ENCODE peak calls at places on chromosomes 5 and 9, in six cellular contexts. One of them, this sample, is unnamed.

GRCh38 chr9:135275163-135275925 is 187.9 kb downstream of the OLFM1 start:
- DNase-seq in cardiac muscle cell: no peak
- DNase-seq in heart left ventricle: peak; percentile 44
- DNase-seq in CD8-positive, alpha-beta T cell: no peak
- DNase-seq in endothelial cell of umbilical vein: no peak
- DNase-seq in CD8-positive, alpha-beta memory T cell: no peak
- DNase-seq in this sample: no peak

GRCh38 chr9:81543695-81544094 is 145.7 kb downstream of the TLE1 start:
- DNase-seq in cardiac muscle cell: no peak
- DNase-seq in heart left ventricle: no peak
- DNase-seq in CD8-positive, alpha-beta T cell: no peak
- DNase-seq in endothelial cell of umbilical vein: peak; percentile 79
- DNase-seq in CD8-positive, alpha-beta memory T cell: no peak
- DNase-seq in this sample: no peak

GRCh38 chr5:178286226-178287090 is 53.9 kb upstream of the PHYKPL start:
- DNase-seq in cardiac muscle cell: no peak
- DNase-seq in heart left ventricle: no peak
- DNase-seq in CD8-positive, alpha-beta T cell: no peak
- DNase-seq in endothelial cell of umbilical vein: no peak
- DNase-seq in CD8-positive, alpha-beta memory T cell: no peak
- DNase-seq in this sample: no peak

GRCh38 chr5:13830536-13830935 is 114.0 kb downstream of the DNAH5 start:
- DNase-seq in cardiac muscle cell: no peak
- DNase-seq in heart left ventricle: no peak
- DNase-seq in CD8-positive, alpha-beta T cell: no peak
- DNase-seq in endothelial cell of umbilical vein: no peak
- DNase-seq in CD8-positive, alpha-beta memory T cell: no peak
- DNase-seq in this sample: no peak

GRCh38 chr5:172921906-172922305 is 37.3 kb upstream of the RPL26L1 start:
- DNase-seq in cardiac muscle cell: no peak
- DNase-seq in heart left ventricle: no peak
- DNase-seq in CD8-positive, alpha-beta T cell: no peak
- DNase-seq in endothelial cell of umbilical vein: no peak
- DNase-seq in CD8-positive, alpha-beta memory T cell: no peak
- DNase-seq in this sample: no peak

GRCh38 chr9:110078626-110079025 is 129.3 kb downstream of the C9orf152 start:
- DNase-seq in cardiac muscle cell: no peak
- DNase-seq in heart left ventricle: no peak
- DNase-seq in CD8-positive, alpha-beta T cell: no peak
- DNase-seq in endothelial cell of umbilical vein: peak; percentile 63
- DNase-seq in CD8-positive, alpha-beta memory T cell: no peak
- DNase-seq in this sample: no peak

GRCh38 chr5:73960023-73960422 is 334.0 kb downstream of the ARHGEF28 start:
- DNase-seq in cardiac muscle cell: no peak
- DNase-seq in heart left ventricle: no peak
- DNase-seq in CD8-positive, alpha-beta T cell: no peak
- DNase-seq in endothelial cell of umbilical vein: no peak
- DNase-seq in CD8-positive, alpha-beta memory T cell: no peak
- DNase-seq in this sample: no peak

GRCh38 chr9:16012621-16013020 is 459.8 kb downstream of the CCDC171 start:
- DNase-seq in cardiac muscle cell: no peak
- DNase-seq in heart left ventricle: no peak
- DNase-seq in CD8-positive, alpha-beta T cell: no peak
- DNase-seq in endothelial cell of umbilical vein: no peak
- DNase-seq in CD8-positive, alpha-beta memory T cell: no peak
- DNase-seq in this sample: no peak

GRCh38 chr5:168836603-168837245 is 257.6 kb upstream of the PANK3 start:
- DNase-seq in cardiac muscle cell: no peak
- DNase-seq in heart left ventricle: no peak
- DNase-seq in CD8-positive, alpha-beta T cell: no peak
- DNase-seq in endothelial cell of umbilical vein: no peak
- DNase-seq in CD8-positive, alpha-beta memory T cell: no peak
- DNase-seq in this sample: no peak

GRCh38 chr9:87516222-87516930 is 18.7 kb downstream of the DAPK1 start:
- DNase-seq in cardiac muscle cell: peak; percentile 91
- DNase-seq in heart left ventricle: peak; percentile 68
- DNase-seq in CD8-positive, alpha-beta T cell: no peak
- DNase-seq in endothelial cell of umbilical vein: peak; percentile 90
- DNase-seq in CD8-positive, alpha-beta memory T cell: no peak
- DNase-seq in this sample: no peak

GRCh38 chr5:39187873-39188731 is 31.3 kb downstream of the FYB1 start:
- DNase-seq in cardiac muscle cell: no peak
- DNase-seq in heart left ventricle: no peak
- DNase-seq in CD8-positive, alpha-beta T cell: no peak
- DNase-seq in endothelial cell of umbilical vein: no peak
- DNase-seq in CD8-positive, alpha-beta memory T cell: peak; percentile 55
- DNase-seq in this sample: no peak

GRCh38 chr5:1495525-1495897 is 28.2 kb downstream of the LPCAT1 start:
- DNase-seq in cardiac muscle cell: no peak
- DNase-seq in heart left ventricle: no peak
- DNase-seq in CD8-positive, alpha-beta T cell: no peak
- DNase-seq in endothelial cell of umbilical vein: no peak
- DNase-seq in CD8-positive, alpha-beta memory T cell: no peak
- DNase-seq in this sample: no peak

GRCh38 chr5:121968910-121969607 is 7.3 kb downstream of the SRFBP1 start:
- DNase-seq in cardiac muscle cell: peak; percentile 98
- DNase-seq in heart left ventricle: no peak
- DNase-seq in CD8-positive, alpha-beta T cell: no peak
- DNase-seq in endothelial cell of umbilical vein: peak; percentile 97
- DNase-seq in CD8-positive, alpha-beta memory T cell: no peak
- DNase-seq in this sample: no peak

GRCh38 chr9:134400283-134400682 is 74.0 kb downstream of the RXRA start:
- DNase-seq in cardiac muscle cell: no peak
- DNase-seq in heart left ventricle: no peak
- DNase-seq in CD8-positive, alpha-beta T cell: no peak
- DNase-seq in endothelial cell of umbilical vein: no peak
- DNase-seq in CD8-positive, alpha-beta memory T cell: no peak
- DNase-seq in this sample: no peak

GRCh38 chr5:105885266-105885665 is 1785.5 kb downstream of the EFNA5 start:
- DNase-seq in cardiac muscle cell: no peak
- DNase-seq in heart left ventricle: no peak
- DNase-seq in CD8-positive, alpha-beta T cell: no peak
- DNase-seq in endothelial cell of umbilical vein: no peak
- DNase-seq in CD8-positive, alpha-beta memory T cell: no peak
- DNase-seq in this sample: no peak

GRCh38 chr9:4175846-4176245 is 124.0 kb downstream of the GLIS3 start:
- DNase-seq in cardiac muscle cell: no peak
- DNase-seq in heart left ventricle: no peak
- DNase-seq in CD8-positive, alpha-beta T cell: no peak
- DNase-seq in endothelial cell of umbilical vein: no peak
- DNase-seq in CD8-positive, alpha-beta memory T cell: no peak
- DNase-seq in this sample: no peak

GRCh38 chr5:58085800-58086199 is 374.1 kb downstream of the PLK2 start:
- DNase-seq in cardiac muscle cell: peak; percentile 58
- DNase-seq in heart left ventricle: no peak
- DNase-seq in CD8-positive, alpha-beta T cell: no peak
- DNase-seq in endothelial cell of umbilical vein: peak; percentile 60
- DNase-seq in CD8-positive, alpha-beta memory T cell: no peak
- DNase-seq in this sample: no peak

GRCh38 chr5:116153687-116154174 is 68.9 kb downstream of the COMMD10 start:
- DNase-seq in cardiac muscle cell: no peak
- DNase-seq in heart left ventricle: peak; percentile 21
- DNase-seq in CD8-positive, alpha-beta T cell: no peak
- DNase-seq in endothelial cell of umbilical vein: peak; percentile 19
- DNase-seq in CD8-positive, alpha-beta memory T cell: no peak
- DNase-seq in this sample: no peak

GRCh38 chr5:36688722-36689121 is 82.3 kb downstream of the SLC1A3 start:
- DNase-seq in cardiac muscle cell: no peak
- DNase-seq in heart left ventricle: no peak
- DNase-seq in CD8-positive, alpha-beta T cell: no peak
- DNase-seq in endothelial cell of umbilical vein: no peak
- DNase-seq in CD8-positive, alpha-beta memory T cell: no peak
- DNase-seq in this sample: no peak

GRCh38 chr9:134344068-134344820 is 18.0 kb downstream of the RXRA start:
- DNase-seq in cardiac muscle cell: peak; percentile 44
- DNase-seq in heart left ventricle: peak; percentile 75
- DNase-seq in CD8-positive, alpha-beta T cell: peak; percentile 50
- DNase-seq in endothelial cell of umbilical vein: no peak
- DNase-seq in CD8-positive, alpha-beta memory T cell: peak; percentile 27
- DNase-seq in this sample: no peak

GRCh38 chr5:10652606-10653005 is 88.7 kb downstream of the ANKRD33B start:
- DNase-seq in cardiac muscle cell: no peak
- DNase-seq in heart left ventricle: no peak
- DNase-seq in CD8-positive, alpha-beta T cell: no peak
- DNase-seq in endothelial cell of umbilical vein: no peak
- DNase-seq in CD8-positive, alpha-beta memory T cell: no peak
- DNase-seq in this sample: no peak

GRCh38 chr5:150912312-150912814 is 7.6 kb upstream of the ZNF300 start:
- DNase-seq in cardiac muscle cell: no peak
- DNase-seq in heart left ventricle: no peak
- DNase-seq in CD8-positive, alpha-beta T cell: no peak
- DNase-seq in endothelial cell of umbilical vein: no peak
- DNase-seq in CD8-positive, alpha-beta memory T cell: no peak
- DNase-seq in this sample: no peak
- H3K9me3 ChIP-seq in cardiac muscle cell: no peaks in the 10 kb centered on the region
- H3K9me3 ChIP-seq in heart left ventricle: no peaks in the 10 kb centered on the region
- H3K9me3 ChIP-seq in CD8-positive, alpha-beta T cell: peaks cover 9% of the 10 kb centered on the region
- H3K9me3 ChIP-seq in endothelial cell of umbilical vein: no peaks in the 10 kb centered on the region
- H3K9me3 ChIP-seq in CD8-positive, alpha-beta memory T cell: no peaks in the 10 kb centered on the region
- H3K9me3 ChIP-seq in this sample: no peaks in the 10 kb centered on the region

GRCh38 chr5:173953528-173954090 is 35.4 kb upstream of the C5orf47 start:
- DNase-seq in cardiac muscle cell: no peak
- DNase-seq in heart left ventricle: no peak
- DNase-seq in CD8-positive, alpha-beta T cell: no peak
- DNase-seq in endothelial cell of umbilical vein: no peak
- DNase-seq in CD8-positive, alpha-beta memory T cell: no peak
- DNase-seq in this sample: no peak

GRCh38 chr5:173950829-173951228 is 38.1 kb upstream of the C5orf47 start:
- DNase-seq in cardiac muscle cell: no peak
- DNase-seq in heart left ventricle: no peak
- DNase-seq in CD8-positive, alpha-beta T cell: no peak
- DNase-seq in endothelial cell of umbilical vein: no peak
- DNase-seq in CD8-positive, alpha-beta memory T cell: no peak
- DNase-seq in this sample: no peak

DNA sequence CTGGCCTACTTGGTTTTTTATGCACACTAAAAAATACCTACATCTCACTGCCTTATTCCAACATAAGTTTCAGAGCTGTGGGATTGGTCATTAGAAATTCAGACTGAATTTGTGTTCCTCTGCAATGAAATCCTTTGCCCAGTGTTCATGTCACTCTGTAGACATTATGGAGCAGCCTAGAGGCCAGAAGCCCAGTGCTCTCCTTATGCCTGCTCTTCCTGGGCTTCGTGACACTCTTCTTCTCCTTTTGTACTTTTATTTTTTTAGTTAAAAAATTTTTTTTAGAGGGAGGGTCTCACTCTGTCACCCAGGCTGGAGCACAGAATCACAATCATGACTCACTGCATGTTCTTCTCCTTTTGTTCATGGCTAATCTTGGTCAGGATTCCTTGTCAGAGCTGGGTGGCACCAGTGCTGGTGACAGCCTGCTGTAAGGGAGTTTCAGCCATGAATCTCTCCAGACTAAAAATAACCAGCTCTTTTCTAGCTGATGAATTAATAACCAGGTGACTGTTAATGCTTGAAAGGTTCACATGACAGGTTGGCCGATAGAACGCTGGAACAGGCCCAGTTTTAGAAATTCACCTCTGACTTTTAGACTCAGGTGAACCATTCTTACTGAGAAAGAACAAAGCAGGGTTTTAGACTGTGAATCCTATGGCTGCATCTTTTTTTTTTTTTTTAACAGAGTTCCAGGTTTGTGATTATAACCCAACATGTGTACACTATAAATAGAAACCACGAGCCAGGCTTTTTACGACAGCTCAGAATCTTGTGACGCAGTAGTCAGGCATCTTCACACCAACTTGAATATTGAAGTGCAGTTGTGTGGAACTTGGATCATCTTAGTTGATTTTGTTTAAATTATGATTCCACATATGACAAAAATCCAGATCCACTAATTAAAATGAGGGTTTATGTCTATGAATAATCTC is 34.0 kb upstream of the C5orf47 start:
- DNase-seq in cardiac muscle cell: no peak
- DNase-seq in heart left ventricle: peak; percentile 52
- DNase-seq in CD8-positive, alpha-beta T cell: no peak
- DNase-seq in endothelial cell of umbilical vein: no peak
- DNase-seq in CD8-positive, alpha-beta memory T cell: no peak
- DNase-seq in this sample: no peak
- H3K27ac ChIP-seq in cardiac muscle cell: peak overlapping the region; percentile 96
- H3K27ac ChIP-seq in heart left ventricle: peak overlapping the region; percentile 85
- H3K27ac ChIP-seq in CD8-positive, alpha-beta T cell: no peak overlapping the region
- H3K27ac ChIP-seq in endothelial cell of umbilical vein: no peak overlapping the region
- H3K27ac ChIP-seq in CD8-positive, alpha-beta memory T cell: no peak overlapping the region
- H3K27ac ChIP-seq in this sample: no peak overlapping the region

GRCh38 chr5:150142800-150143724 is 12.6 kb downstream of the PDGFRB start:
- DNase-seq in cardiac muscle cell: peak; percentile 95
- DNase-seq in heart left ventricle: peak; percentile 87
- DNase-seq in CD8-positive, alpha-beta T cell: no peak
- DNase-seq in endothelial cell of umbilical vein: no peak
- DNase-seq in CD8-positive, alpha-beta memory T cell: no peak
- DNase-seq in this sample: no peak
- H3K4me3 ChIP-seq in cardiac muscle cell: no peak overlapping the region
- H3K4me3 ChIP-seq in heart left ventricle: peak overlapping the region; percentile 21
- H3K4me3 ChIP-seq in CD8-positive, alpha-beta T cell: no peak overlapping the region
- H3K4me3 ChIP-seq in endothelial cell of umbilical vein: no peak overlapping the region
- H3K4me3 ChIP-seq in CD8-positive, alpha-beta memory T cell: no peak overlapping the region
- H3K4me3 ChIP-seq in this sample: no peak overlapping the region

GRCh38 chr9:2320126-2320525 is 301.5 kb upstream of the VLDLR start:
- DNase-seq in cardiac muscle cell: no peak
- DNase-seq in heart left ventricle: no peak
- DNase-seq in CD8-positive, alpha-beta T cell: no peak
- DNase-seq in endothelial cell of umbilical vein: no peak
- DNase-seq in CD8-positive, alpha-beta memory T cell: no peak
- DNase-seq in this sample: no peak
- H3K9me3 ChIP-seq in cardiac muscle cell: no peaks in the 10 kb centered on the region
- H3K9me3 ChIP-seq in heart left ventricle: no peaks in the 10 kb centered on the region
- H3K9me3 ChIP-seq in CD8-positive, alpha-beta T cell: no peaks in the 10 kb centered on the region
- H3K9me3 ChIP-seq in endothelial cell of umbilical vein: no peaks in the 10 kb centered on the region
- H3K9me3 ChIP-seq in CD8-positive, alpha-beta memory T cell: no peaks in the 10 kb centered on the region
- H3K9me3 ChIP-seq in this sample: no peaks in the 10 kb centered on the region

GRCh38 chr5:5481206-5481605 is 58.7 kb downstream of the ICE1 start:
- DNase-seq in cardiac muscle cell: no peak
- DNase-seq in heart left ventricle: no peak
- DNase-seq in CD8-positive, alpha-beta T cell: no peak
- DNase-seq in endothelial cell of umbilical vein: no peak
- DNase-seq in CD8-positive, alpha-beta memory T cell: peak; percentile 55
- DNase-seq in this sample: no peak
- H3K27ac ChIP-seq in cardiac muscle cell: no peak overlapping the region
- H3K27ac ChIP-seq in heart left ventricle: no peak overlapping the region
- H3K27ac ChIP-seq in CD8-positive, alpha-beta T cell: peak overlapping the region; percentile 16
- H3K27ac ChIP-seq in endothelial cell of umbilical vein: no peak overlapping the region
- H3K27ac ChIP-seq in CD8-positive, alpha-beta memory T cell: no peak overlapping the region
- H3K27ac ChIP-seq in this sample: no peak overlapping the region

This sample was measured in iPS DF 6.9.